ENCODE peak calls at places on chromosomes 6 and 20, in ten cellular contexts. K is iPS DF 19.7; W is A673; E is AG04450; V is AG08396; M is LoVo; T is stimulated activated CD4-positive, alpha-beta T cell treated with anti-CD3 and anti-CD28 coated beads, Interleukin-4, amount 100 ng/mL, for 1 hour; I is lung microvascular endothelial cell; R is IMR-90; U is HCEC 1CT. C is an unnamed sample.

GRCh38 chr6:156336096-156336495 is 441.1 kb upstream of the ARID1B start:
- DNase-seq in U (no peak), K (peak), R (no peak), I (peak), M (no peak), W (no peak), T (no peak), V (no peak), E (no peak), C (peak)

GRCh38 chr20:51531141-51531710 is 11.3 kb downstream of the NFATC2 start:
- DNase-seq in U (no peak), E (no peak), I (no peak), W (no peak), R (peak), M (peak), T (peak), V (no peak), K (no peak), C (no peak)

GRCh38 chr20:49586967-49587587 is 19.1 kb upstream of the PTGIS start:
- DNase-seq in M (no peak), K (no peak), T (no peak), V (no peak), R (peak), W (no peak), U (peak), E (peak), I (no peak), C (no peak)

GRCh38 chr20:47809161-47809560 is 23.9 kb upstream of the SULF2 start:
- DNase-seq in U (no peak), T (no peak), M (peak), W (no peak), K (no peak), E (no peak), V (no peak), R (no peak), I (no peak), C (no peak)

GRCh38 chr20:25344634-25345033 is 46.0 kb downstream of the ABHD12 start:
- DNase-seq in I (no peak), U (no peak), K (no peak), V (no peak), E (no peak), M (no peak), T (no peak), W (no peak), R (peak), C (no peak)

GRCh38 chr6:36912583-36912982 is 26.8 kb downstream of the C6orf89 start:
- DNase-seq in W (no peak), M (peak), K (no peak), U (peak), R (peak), E (peak), I (peak), V (peak), T (peak), C (peak)

GRCh38 chr6:116847234-116847633 is 18.4 kb upstream of the GPRC6A start:
- DNase-seq in I (peak), W (peak), U (peak), T (no peak), K (no peak), R (peak), M (peak), V (peak), E (no peak), C (peak)

GRCh38 chr20:60784321-60784720 is 467.7 kb upstream of the CDH4 start:
- DNase-seq in W (no peak), T (no peak), K (no peak), R (no peak), E (no peak), V (no peak), I (no peak), U (no peak), M (no peak), C (no peak)

GRCh38 chr6:24644377-24644776 is 1.6 kb downstream of the KIAA0319 start:
- DNase-seq in I (no peak), W (no peak), R (no peak), E (no peak), U (no peak), V (no peak), K (no peak), M (no peak), T (no peak), C (no peak)

GRCh38 chr20:2692036-2692885 is at the start of gene EBF4:
- DNase-seq in K (no peak), V (peak), M (no peak), E (no peak), W (no peak), T (peak), R (no peak), U (no peak), I (no peak), C (peak)

GRCh38 chr6:162538643-162539064 is 188.9 kb downstream of the PRKN start:
- DNase-seq in R (no peak), E (no peak), I (no peak), W (peak), U (no peak), M (no peak), T (no peak), V (no peak), K (no peak), C (no peak)

GRCh38 chr20:42024653-42025052 is 406.5 kb upstream of the CHD6 start:
- DNase-seq in W (peak), T (no peak), K (no peak), V (no peak), R (no peak), E (no peak), I (no peak), M (no peak), U (no peak), C (no peak)

GRCh38 chr6:100177956-100178355 is 183.9 kb upstream of the MCHR2 start:
- DNase-seq in R (no peak), I (no peak), T (no peak), K (no peak), W (no peak), M (no peak), E (no peak), U (no peak), V (no peak), C (no peak)

GRCh38 chr20:17643531-17644188 is 38.4 kb downstream of the RRBP1 start:
- DNase-seq in I (no peak), V (no peak), T (no peak), E (no peak), K (no peak), W (no peak), R (no peak), U (no peak), M (no peak), C (no peak)

GRCh38 chr6:71967436-71967835 is 81.1 kb downstream of the RIMS1 start:
- DNase-seq in U (peak), R (peak), K (no peak), M (no peak), T (no peak), I (no peak), V (peak), W (no peak), E (no peak), C (no peak)

GRCh38 chr6:114096553-114097172 is 125.7 kb upstream of the HDAC2 start:
- DNase-seq in K (no peak), T (no peak), W (peak), U (peak), V (peak), R (peak), E (no peak), I (peak), M (peak), C (peak)

GRCh38 chr6:159044899-159045727 is at the start of gene TAGAP:
- DNase-seq in R (peak), M (no peak), W (no peak), K (no peak), T (peak), I (no peak), V (no peak), E (no peak), U (peak), C (no peak)

GRCh38 chr20:20894753-20895152 is 182.3 kb upstream of the RALGAPA2 start:
- DNase-seq in V (no peak), T (no peak), E (no peak), U (no peak), W (peak), K (no peak), R (no peak), I (no peak), M (no peak), C (no peak)

GRCh38 chr6:144343736-144344428 is 58.7 kb downstream of the UTRN start:
- DNase-seq in K (no peak), I (peak), U (no peak), W (peak), E (no peak), V (no peak), T (no peak), M (peak), R (no peak), C (no peak)

GRCh38 chr6:6407061-6407723 is 86.7 kb upstream of the F13A1 start:
- DNase-seq in E (no peak), V (no peak), K (no peak), I (no peak), T (no peak), R (no peak), W (peak), M (no peak), U (no peak), C (no peak)

GRCh38 chr20:57773059-57773815 is 63.4 kb upstream of the PMEPA1 start:
- DNase-seq in R (no peak), I (no peak), E (no peak), T (no peak), W (no peak), K (no peak), V (no peak), U (no peak), M (no peak), C (no peak)

GRCh38 chr6:151436814-151437213 is 15.1 kb downstream of the RMND1 start:
- DNase-seq in W (peak), U (no peak), V (peak), K (no peak), T (no peak), M (no peak), I (no peak), R (peak), E (no peak), C (peak)

GRCh38 chr20:17612287-17612974 is 42.6 kb downstream of the DSTN start:
- DNase-seq in V (no peak), M (no peak), E (no peak), K (no peak), W (no peak), U (no peak), R (peak), T (no peak), I (peak), C (peak)

GRCh38 chr6:29806387-29806786 is 21.2 kb upstream of the HLA-G start:
- DNase-seq in E (no peak), M (no peak), R (no peak), U (no peak), W (no peak), K (no peak), V (no peak), T (no peak), I (no peak), C (no peak)

GRCh38 chr6:42629845-42630244 is 66.0 kb downstream of the UBR2 start:
- DNase-seq in E (no peak), R (no peak), I (no peak), K (no peak), T (no peak), U (no peak), W (no peak), M (no peak), V (no peak), C (no peak)

GRCh38 chr6:27847706-27848105 is 64.5 kb downstream of the OR2B2 start:
- DNase-seq in M (no peak), K (no peak), E (no peak), U (peak), W (no peak), T (no peak), V (no peak), I (no peak), R (peak), C (no peak)

GRCh38 chr6:2218866-2219265 is 26.5 kb downstream of the GMDS start:
- DNase-seq in E (no peak), V (no peak), U (no peak), K (no peak), I (no peak), T (no peak), M (no peak), W (no peak), R (no peak), C (no peak)

GRCh38 chr6:138403324-138403800 is 661 bp upstream of the HEBP2 start:
- DNase-seq in U (peak), V (peak), I (peak), R (no peak), M (peak), T (peak), E (no peak), W (peak), K (no peak), C (peak)

GRCh38 chr20:4719190-4719589 is 2.5 kb upstream of the PRND start:
- DNase-seq in W (no peak), U (no peak), K (no peak), T (no peak), E (no peak), R (no peak), V (no peak), I (no peak), M (no peak), C (no peak)

GRCh38 chr20:46260480-46260879 is 47.8 kb downstream of the CDH22 start:
- DNase-seq in W (no peak), I (no peak), U (no peak), K (no peak), R (no peak), M (no peak), V (no peak), E (no peak), T (no peak), C (no peak)

GRCh38 chr6:150697515-150697914 is 97.8 kb downstream of the PLEKHG1 start:
- DNase-seq in R (no peak), M (no peak), I (no peak), K (no peak), V (no peak), E (no peak), T (no peak), U (no peak), W (peak), C (no peak)

GRCh38 chr6:56911847-56912246 is 43.1 kb upstream of the BEND6 start:
- DNase-seq in U (peak), K (no peak), I (peak), M (no peak), V (peak), T (no peak), E (peak), W (peak), R (peak), C (peak)

GRCh38 chr20:8780926-8781325 is 288.0 kb upstream of the PLCB4 start:
- DNase-seq in K (no peak), W (no peak), T (no peak), R (no peak), E (no peak), V (no peak), I (no peak), U (no peak), M (no peak), C (no peak)

GRCh38 chr20:17620371-17621228 is 50.7 kb downstream of the DSTN start:
- DNase-seq in T (no peak), I (no peak), R (no peak), M (no peak), E (no peak), K (no peak), V (no peak), W (no peak), U (no peak), C (no peak)

GRCh38 chr20:45312241-45312640 is 4.1 kb upstream of the MATN4 start:
- DNase-seq in U (no peak), E (no peak), T (no peak), V (no peak), K (no peak), W (no peak), M (no peak), R (no peak), I (no peak), C (no peak)

GRCh38 chr6:77397561-77397960 is 65.7 kb downstream of the HTR1B start:
- DNase-seq in R (peak), M (no peak), K (no peak), T (no peak), E (no peak), W (no peak), U (peak), I (no peak), V (no peak), C (no peak)

GRCh38 chr20:655730-656624 is 3.0 kb upstream of the SRXN1 start:
- DNase-seq in I (no peak), T (no peak), W (no peak), E (no peak), R (no peak), U (no peak), M (no peak), K (no peak), V (no peak), C (no peak)